ENCODE peak calls at places on chromosomes 4 and X, in five cellular contexts. One of them, this sample, is unnamed.

GRCh38 chr4:122700178-122700725 is 32.3 kb upstream of the BBS12 start:
- DNase-seq in adrenal gland: peak; percentile 72
- DNase-seq in coronary artery: no peak
- DNase-seq in cardiac muscle cell: peak; percentile 30
- DNase-seq in right cardiac atrium: peak; percentile 90
- DNase-seq in this sample: peak; percentile 36

GRCh38 chr4:2731907-2732314 is 24.2 kb downstream of the TNIP2 start:
- DNase-seq in adrenal gland: no peak
- DNase-seq in coronary artery: no peak
- DNase-seq in right cardiac atrium: peak; percentile 62
- DNase-seq in cardiac muscle cell: no peak
- DNase-seq in this sample: no peak

GRCh38 chr4:79445371-79445781 is 37.3 kb upstream of the GK2 start:
- DNase-seq in cardiac muscle cell: peak; percentile 15
- DNase-seq in adrenal gland: no peak
- DNase-seq in right cardiac atrium: no peak
- DNase-seq in coronary artery: no peak
- DNase-seq in this sample: no peak

GRCh38 chr4:169723207-169723606 is 34.5 kb downstream of the HPF1 start:
- DNase-seq in right cardiac atrium: no peak
- DNase-seq in adrenal gland: no peak
- DNase-seq in coronary artery: no peak
- DNase-seq in cardiac muscle cell: peak; percentile 7
- DNase-seq in this sample: peak; percentile 22

GRCh38 chr4:55216871-55217635 is 91.7 kb upstream of the KDR start:
- DNase-seq in right cardiac atrium: no peak
- DNase-seq in adrenal gland: no peak
- DNase-seq in coronary artery: no peak
- DNase-seq in cardiac muscle cell: no peak
- DNase-seq in this sample: no peak

GRCh38 chr4:81508786-81509574 is 37.3 kb upstream of the RASGEF1B start:
- DNase-seq in right cardiac atrium: no peak
- DNase-seq in adrenal gland: no peak
- DNase-seq in cardiac muscle cell: no peak
- DNase-seq in coronary artery: no peak
- DNase-seq in this sample: no peak

GRCh38 chrX:13888284-13888683 is 71.4 kb upstream of the GPM6B start:
- DNase-seq in cardiac muscle cell: no peak
- DNase-seq in right cardiac atrium: no peak
- DNase-seq in coronary artery: no peak
- DNase-seq in adrenal gland: no peak
- DNase-seq in this sample: no peak

GRCh38 chr4:41835321-41835995 is 86.9 kb upstream of the PHOX2B start:
- DNase-seq in coronary artery: no peak
- DNase-seq in cardiac muscle cell: no peak
- DNase-seq in right cardiac atrium: no peak
- DNase-seq in adrenal gland: no peak
- DNase-seq in this sample: no peak

GRCh38 chr4:8315343-8316250 is 46.0 kb downstream of the HTRA3 start:
- DNase-seq in coronary artery: peak; percentile 69
- DNase-seq in adrenal gland: peak; percentile 58
- DNase-seq in cardiac muscle cell: peak; percentile 15
- DNase-seq in right cardiac atrium: no peak
- DNase-seq in this sample: peak; percentile 79

GRCh38 chr4:173852775-173853174 is 322.7 kb upstream of the HAND2 start:
- DNase-seq in coronary artery: no peak
- DNase-seq in right cardiac atrium: no peak
- DNase-seq in adrenal gland: no peak
- DNase-seq in cardiac muscle cell: no peak
- DNase-seq in this sample: no peak

GRCh38 chr4:151436093-151436518 is 27.1 kb downstream of the FHIP1A start:
- DNase-seq in cardiac muscle cell: peak; percentile 23
- DNase-seq in right cardiac atrium: no peak
- DNase-seq in adrenal gland: no peak
- DNase-seq in coronary artery: no peak
- DNase-seq in this sample: no peak

GRCh38 chrX:122940199-122940598 is 243.9 kb upstream of the GRIA3 start:
- DNase-seq in cardiac muscle cell: no peak
- DNase-seq in right cardiac atrium: no peak
- DNase-seq in coronary artery: no peak
- DNase-seq in adrenal gland: no peak
- DNase-seq in this sample: no peak

GRCh38 chr4:133483600-133484246 is 334.6 kb downstream of the PCDH10 start:
- DNase-seq in right cardiac atrium: no peak
- DNase-seq in cardiac muscle cell: peak; percentile 31
- DNase-seq in adrenal gland: no peak
- DNase-seq in coronary artery: no peak
- DNase-seq in this sample: peak; percentile 7

GRCh38 chr4:17103231-17103630 is 204.8 kb upstream of the LDB2 start:
- DNase-seq in coronary artery: no peak
- DNase-seq in adrenal gland: no peak
- DNase-seq in cardiac muscle cell: no peak
- DNase-seq in right cardiac atrium: no peak
- DNase-seq in this sample: no peak

GRCh38 chr4:177558995-177559394 is 116.8 kb upstream of the AGA start:
- DNase-seq in adrenal gland: no peak
- DNase-seq in right cardiac atrium: no peak
- DNase-seq in cardiac muscle cell: no peak
- DNase-seq in coronary artery: no peak
- DNase-seq in this sample: no peak

GRCh38 chr4:106369456-106370060 is 980 bp upstream of the GIMD1 start:
- DNase-seq in right cardiac atrium: no peak
- DNase-seq in adrenal gland: peak; percentile 15
- DNase-seq in cardiac muscle cell: peak; percentile 57
- DNase-seq in coronary artery: no peak
- DNase-seq in this sample: peak; percentile 46

GRCh38 chrX:71366674-71367256 is 608 bp downstream of the TAF1 start:
- DNase-seq in right cardiac atrium: peak; percentile 51
- DNase-seq in cardiac muscle cell: peak; percentile 13
- DNase-seq in adrenal gland: peak; percentile 15
- DNase-seq in coronary artery: no peak
- DNase-seq in this sample: peak; percentile 15

GRCh38 chrX:120768681-120769080 is 107.0 kb downstream of the CT47B1 start:
- DNase-seq in cardiac muscle cell: no peak
- DNase-seq in right cardiac atrium: no peak
- DNase-seq in coronary artery: no peak
- DNase-seq in adrenal gland: no peak
- DNase-seq in this sample: no peak

GRCh38 chr4:149707862-149708261 is 107.8 kb downstream of the IQCM start:
- DNase-seq in adrenal gland: no peak
- DNase-seq in coronary artery: no peak
- DNase-seq in cardiac muscle cell: peak; percentile 18
- DNase-seq in right cardiac atrium: no peak
- DNase-seq in this sample: no peak

GRCh38 chr4:118843237-118843636 is 7.3 kb upstream of the SEC24D start:
- DNase-seq in coronary artery: no peak
- DNase-seq in adrenal gland: no peak
- DNase-seq in right cardiac atrium: no peak
- DNase-seq in cardiac muscle cell: no peak
- DNase-seq in this sample: no peak

GRCh38 chrX:1554469-1555210 is 17.7 kb upstream of the P2RY8 start:
- DNase-seq in cardiac muscle cell: no peak
- DNase-seq in adrenal gland: no peak
- DNase-seq in coronary artery: no peak
- DNase-seq in right cardiac atrium: no peak
- DNase-seq in this sample: no peak

DNA sequence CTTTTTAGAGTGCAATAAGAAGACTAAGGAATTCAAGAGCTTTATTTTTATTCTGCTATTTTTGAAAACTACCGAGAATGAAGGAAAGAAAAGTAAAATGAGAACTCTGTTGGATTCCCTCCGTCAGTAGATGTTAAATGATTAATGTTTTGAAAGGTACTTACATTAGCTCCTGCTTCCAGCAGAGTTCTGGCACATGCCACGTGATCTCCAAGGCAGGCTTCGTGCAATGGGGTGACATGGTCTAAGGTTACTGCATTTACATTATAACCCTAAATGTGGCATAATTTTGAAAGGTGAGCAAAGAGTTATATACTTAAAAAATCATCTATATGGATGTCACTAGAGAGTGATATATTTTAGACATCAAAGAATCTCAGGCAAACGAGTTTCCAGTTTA is 26.8 kb upstream of the SPATA4 start:
- DNase-seq in cardiac muscle cell: no peak
- DNase-seq in coronary artery: no peak
- DNase-seq in right cardiac atrium: no peak
- DNase-seq in adrenal gland: no peak
- DNase-seq in this sample: no peak
- H3K27ac ChIP-seq in cardiac muscle cell: no peak overlapping the region
- H3K27ac ChIP-seq in coronary artery: no peak overlapping the region
- H3K27ac ChIP-seq in right cardiac atrium: no peak overlapping the region
- H3K27ac ChIP-seq in adrenal gland: no peak overlapping the region
- H3K27ac ChIP-seq in this sample: no peak overlapping the region

DNA sequence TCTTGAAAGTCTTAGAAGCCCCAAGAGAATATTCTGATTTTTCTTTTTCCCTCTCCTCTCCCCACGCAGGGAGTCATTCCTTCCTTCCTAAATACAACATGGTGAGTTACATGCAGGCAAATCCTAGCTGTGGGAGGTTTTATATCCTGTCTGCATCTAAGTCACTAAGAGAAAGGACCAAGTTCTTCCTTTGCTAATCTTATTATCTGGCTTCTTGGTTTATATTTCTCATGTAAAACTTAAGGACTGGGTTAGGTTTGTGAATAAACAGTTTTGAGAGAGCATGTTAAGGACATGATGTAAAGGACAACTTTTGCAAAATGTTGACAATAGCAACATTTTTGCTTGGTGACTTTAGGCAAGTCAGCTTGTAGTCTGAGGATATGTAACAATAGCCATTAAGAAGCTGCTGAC is 5.1 kb upstream of the CXCL9 start:
- DNase-seq in coronary artery: no peak
- DNase-seq in cardiac muscle cell: no peak
- DNase-seq in adrenal gland: no peak
- DNase-seq in right cardiac atrium: no peak
- DNase-seq in this sample: no peak
- H3K4me3 ChIP-seq in coronary artery: no peak overlapping the region
- H3K4me3 ChIP-seq in cardiac muscle cell: no peak overlapping the region
- H3K4me3 ChIP-seq in adrenal gland: no peak overlapping the region
- H3K4me3 ChIP-seq in right cardiac atrium: no peak overlapping the region
- H3K4me3 ChIP-seq in this sample: no peak overlapping the region

DNA sequence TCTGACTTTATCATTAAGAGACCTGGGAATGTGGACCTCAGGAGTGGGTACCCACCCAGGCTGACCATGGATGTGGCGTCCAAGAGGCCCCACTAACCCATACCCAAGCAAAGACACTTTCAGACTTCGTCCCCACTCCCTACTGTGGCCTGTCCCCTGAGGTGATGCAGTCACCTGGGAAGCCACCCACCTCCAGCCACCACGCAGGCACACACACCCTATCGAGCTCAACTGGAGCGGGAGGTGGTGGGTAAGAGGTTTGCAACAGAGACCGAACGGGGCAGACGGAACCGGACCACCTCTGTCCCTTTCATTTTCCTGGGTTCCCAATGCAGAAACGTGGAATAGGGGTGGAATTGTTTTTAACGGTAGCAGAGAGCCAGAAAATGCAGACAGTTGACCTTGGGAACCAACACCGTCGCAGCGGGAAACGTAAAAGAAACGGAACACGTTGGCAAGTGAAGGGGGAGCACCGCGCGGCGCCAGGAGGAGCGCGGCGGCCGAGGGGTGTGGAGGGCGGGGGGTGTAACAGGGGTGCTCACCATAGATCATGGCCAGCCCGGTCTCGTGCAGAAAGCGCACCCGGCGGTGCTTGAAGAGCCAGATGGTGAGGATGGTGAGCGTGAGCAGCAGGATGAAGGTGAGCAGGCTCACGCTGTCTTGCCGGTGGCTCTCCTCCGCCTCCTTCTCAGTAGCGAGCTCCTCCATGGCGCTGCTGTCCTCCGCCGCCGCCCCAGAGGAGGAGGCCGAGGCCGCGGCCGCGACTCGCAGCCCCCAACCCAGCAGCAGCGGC is 559 bp downstream of the SLC9A7 start:
- DNase-seq in right cardiac atrium: peak; percentile 42
- DNase-seq in adrenal gland: peak; percentile 20
- DNase-seq in coronary artery: no peak
- DNase-seq in cardiac muscle cell: peak; percentile 14
- DNase-seq in this sample: peak; percentile 13
- H3K27ac ChIP-seq in right cardiac atrium: no peak overlapping the region
- H3K27ac ChIP-seq in adrenal gland: no peak overlapping the region
- H3K27ac ChIP-seq in coronary artery: peak overlapping the region; percentile 43
- H3K27ac ChIP-seq in cardiac muscle cell: no peak overlapping the region
- H3K27ac ChIP-seq in this sample: peak overlapping the region; percentile 68

GRCh38 chrX:78753571-78753970 is 6.1 kb downstream of the LPAR4 start:
- DNase-seq in adrenal gland: no peak
- DNase-seq in cardiac muscle cell: no peak
- DNase-seq in coronary artery: no peak
- DNase-seq in right cardiac atrium: no peak
- DNase-seq in this sample: no peak
- H3K4me3 ChIP-seq in adrenal gland: no peak overlapping the region
- H3K4me3 ChIP-seq in cardiac muscle cell: no peak overlapping the region
- H3K4me3 ChIP-seq in coronary artery: no peak overlapping the region
- H3K4me3 ChIP-seq in right cardiac atrium: no peak overlapping the region
- H3K4me3 ChIP-seq in this sample: no peak overlapping the region

DNA sequence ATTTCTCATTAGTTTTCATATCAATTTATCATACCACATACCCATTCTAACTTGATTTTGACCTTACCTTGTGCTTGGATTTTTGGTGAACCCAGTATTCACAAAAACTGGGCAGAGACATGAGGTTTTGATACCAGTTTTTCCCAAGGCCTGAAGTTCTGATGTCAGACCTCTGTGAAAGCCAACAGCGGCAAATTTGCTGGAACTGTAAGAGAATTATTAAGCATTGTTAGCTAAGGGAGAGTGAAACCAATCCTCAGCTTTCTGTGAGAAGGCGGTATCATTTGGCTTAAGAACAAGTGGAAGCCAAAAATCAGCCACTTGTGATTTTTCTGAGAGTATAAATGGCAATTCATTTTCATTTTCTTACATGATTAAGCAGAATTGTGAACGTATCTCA is 8.9 kb downstream of the HSD17B13 start:
- DNase-seq in coronary artery: no peak
- DNase-seq in cardiac muscle cell: no peak
- DNase-seq in right cardiac atrium: no peak
- DNase-seq in adrenal gland: no peak
- DNase-seq in this sample: peak; percentile 80
- H3K27ac ChIP-seq in coronary artery: no peak overlapping the region
- H3K27ac ChIP-seq in cardiac muscle cell: no peak overlapping the region
- H3K27ac ChIP-seq in right cardiac atrium: peak overlapping the region; percentile 23
- H3K27ac ChIP-seq in adrenal gland: no peak overlapping the region
- H3K27ac ChIP-seq in this sample: peak overlapping the region; percentile 83